ENCODE peak calls at places on chromosomes 7 and 10, in six cellular contexts. P is transverse colon, V is adrenal gland, A is HCT116, Y is A549, C is mesenchymal stem cell. W is an unnamed sample.
A peak's percentile ranks its signal among the peaks of the same experiment; 100 is the strongest.

GRCh38 chr10:23523251-23523650 is 84.4 kb downstream of the OTUD1 start:
- DNase-seq in C (no peak), A (no peak), Y (no peak), V (no peak), P (no peak), W (no peak)

GRCh38 chr10:110208614-110209398 is 1.4 kb downstream of the MXI1 start:
- DNase-seq in C (peak; percentile 67), A (no peak), P (peak; percentile 49), V (peak; percentile 62), Y (peak; percentile 52), W (no peak)

GRCh38 chr7:14691597-14692203 is 210.9 kb downstream of the DGKB start:
- DNase-seq in Y (peak; percentile 32), C (peak; percentile 40), V (peak; percentile 33), P (peak; percentile 41), A (peak; percentile 32), W (peak; percentile 2)

GRCh38 chr10:86684305-86684704 is 16.0 kb downstream of the LDB3 start:
- DNase-seq in A (no peak), Y (no peak), P (peak; percentile 29), V (no peak), C (peak; percentile 39), W (no peak)

GRCh38 chr7:101241015-101241363 is 3.4 kb upstream of the CLDN15 start:
- DNase-seq in P (no peak), V (no peak), C (no peak), Y (no peak), A (no peak), W (no peak)

GRCh38 chr7:103141753-103142404 is 7.0 kb downstream of the NAPEPLD start:
- DNase-seq in A (no peak), P (no peak), V (no peak), Y (no peak), C (no peak), W (no peak)

GRCh38 chr10:33897255-33897893 is 562.9 kb upstream of the NRP1 start:
- DNase-seq in V (no peak), Y (no peak), P (no peak), A (no peak), C (no peak), W (no peak)

GRCh38 chr7:117791877-117792780 is 81.1 kb downstream of the CTTNBP2 start:
- DNase-seq in Y (no peak), C (no peak), V (no peak), P (peak; percentile 13), A (no peak), W (no peak)

GRCh38 chr7:18086165-18087030 is 58.8 kb upstream of the PRPS1L1 start:
- DNase-seq in A (no peak), Y (peak; percentile 12), V (peak; percentile 20), P (peak; percentile 12), C (peak; percentile 16), W (no peak)

GRCh38 chr7:85010306-85010705 is 176.6 kb downstream of the SEMA3D start:
- DNase-seq in C (no peak), Y (no peak), P (no peak), A (no peak), V (no peak), W (no peak)

GRCh38 chr7:35185908-35186731 is 67.8 kb downstream of the TBX20 start:
- DNase-seq in P (no peak), C (peak; percentile 61), A (no peak), Y (peak; percentile 84), V (peak; percentile 35), W (no peak)

GRCh38 chr7:74606101-74606908 is 51.2 kb upstream of the GTF2I start:
- DNase-seq in C (no peak), V (peak; percentile 50), P (peak; percentile 65), Y (no peak), A (no peak), W (no peak)

GRCh38 chr10:21521910-21522533 is 3.5 kb downstream of the SKIDA1 start:
- DNase-seq in Y (no peak), C (no peak), V (no peak), A (no peak), P (no peak), W (no peak)
- H3K4me1 ChIP-seq in Y (peaks cover 41% of the 10 kb centered on the region), C (peaks cover 1% of the 10 kb centered on the region), V (peaks cover 9% of the 10 kb centered on the region), A (peaks cover 18% of the 10 kb centered on the region), P (peaks cover 64% of the 10 kb centered on the region), W (peaks cover 36% of the 10 kb centered on the region)

GRCh38 chr10:133160813-133161471 is 923 bp downstream of the KNDC1 start:
- DNase-seq in Y (no peak), P (no peak), V (no peak), C (no peak), A (no peak), W (no peak)
- H3K4me1 ChIP-seq in Y (peaks cover 15% of the 10 kb centered on the region), P (peaks cover 13% of the 10 kb centered on the region), V (peaks cover 37% of the 10 kb centered on the region), C (peaks cover 23% of the 10 kb centered on the region), A (peaks cover 5% of the 10 kb centered on the region), W (peaks cover 12% of the 10 kb centered on the region)

DNA sequence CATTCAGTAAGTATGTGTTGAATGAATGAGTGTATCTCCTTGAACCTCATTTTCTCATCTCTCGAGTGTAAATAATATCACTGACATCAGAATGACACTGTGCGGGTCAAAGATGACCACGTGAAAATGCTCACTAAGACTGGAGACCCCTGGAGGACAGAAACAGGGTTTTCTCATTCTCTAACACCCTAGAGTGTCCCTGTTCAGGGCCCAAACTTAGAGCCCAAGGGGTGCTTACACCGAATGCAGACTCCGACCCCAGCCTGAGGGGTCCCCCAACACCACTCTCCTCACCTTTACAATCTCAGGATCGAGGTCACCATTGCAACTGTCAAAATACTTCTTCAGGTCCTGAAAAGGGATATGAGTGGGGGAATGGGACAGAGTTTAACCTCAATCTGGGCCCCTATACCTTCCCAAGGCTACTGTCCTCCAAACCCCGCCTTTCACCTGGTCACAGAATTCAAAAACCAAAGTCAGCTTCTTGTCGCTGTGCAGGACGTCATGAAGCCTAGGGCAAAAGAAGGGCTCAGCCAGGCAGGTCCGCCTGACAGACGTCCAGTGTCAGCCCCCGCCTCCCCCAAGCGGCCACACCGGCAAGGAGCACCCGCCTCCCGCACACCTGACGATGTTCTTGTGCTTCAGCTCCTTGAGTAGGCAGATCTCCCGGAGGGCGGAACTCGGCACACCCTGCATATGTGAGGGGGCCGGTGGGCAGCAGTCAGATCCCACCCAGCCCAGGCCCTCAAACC is 1.2 kb downstream of the CDK5 start:
- DNase-seq in A (no peak), C (no peak), V (no peak), Y (no peak), P (no peak), W (no peak)
- H3K4me1 ChIP-seq in A (peaks cover 17% of the 10 kb centered on the region), C (peaks cover 29% of the 10 kb centered on the region), V (peaks cover 25% of the 10 kb centered on the region), Y (peaks cover 18% of the 10 kb centered on the region), P (peaks cover 35% of the 10 kb centered on the region), W (peaks cover 29% of the 10 kb centered on the region)

GRCh38 chr10:69461327-69462025 is 10.2 kb downstream of the TSPAN15 start:
- DNase-seq in C (no peak), Y (no peak), A (no peak), P (no peak), V (no peak), W (no peak)
- H3K4me1 ChIP-seq in C (peaks cover 11% of the 10 kb centered on the region), Y (peaks cover 70% of the 10 kb centered on the region), A (peaks cover 44% of the 10 kb centered on the region), P (peaks cover 90% of the 10 kb centered on the region), V (peaks cover 11% of the 10 kb centered on the region), W (peaks cover 29% of the 10 kb centered on the region)

GRCh38 chr10:28552775-28553174 is 19.9 kb downstream of the WAC start:
- DNase-seq in Y (no peak), V (no peak), P (no peak), A (no peak), C (no peak), W (no peak)

GRCh38 chr10:28556142-28556541 is 23.2 kb downstream of the WAC start:
- DNase-seq in V (no peak), P (no peak), Y (no peak), A (no peak), C (no peak), W (no peak)

GRCh38 chr10:28555358-28555757 is 22.4 kb downstream of the WAC start:
- DNase-seq in V (no peak), P (no peak), Y (no peak), C (no peak), A (no peak), W (no peak)

GRCh38 chr10:28554952-28555351 is 22.0 kb downstream of the WAC start:
- DNase-seq in A (no peak), P (no peak), C (no peak), V (no peak), Y (no peak), W (no peak)

GRCh38 chr10:28553963-28554362 is 21.0 kb downstream of the WAC start:
- DNase-seq in V (no peak), Y (no peak), P (no peak), C (no peak), A (no peak), W (no peak)
- H3K4me1 ChIP-seq in V (peaks cover 12% of the 10 kb centered on the region), Y (peaks cover 43% of the 10 kb centered on the region), P (peaks cover 97% of the 10 kb centered on the region), C (peaks cover 6% of the 10 kb centered on the region), A (peaks cover 4% of the 10 kb centered on the region), W (peaks cover 17% of the 10 kb centered on the region)

DNA sequence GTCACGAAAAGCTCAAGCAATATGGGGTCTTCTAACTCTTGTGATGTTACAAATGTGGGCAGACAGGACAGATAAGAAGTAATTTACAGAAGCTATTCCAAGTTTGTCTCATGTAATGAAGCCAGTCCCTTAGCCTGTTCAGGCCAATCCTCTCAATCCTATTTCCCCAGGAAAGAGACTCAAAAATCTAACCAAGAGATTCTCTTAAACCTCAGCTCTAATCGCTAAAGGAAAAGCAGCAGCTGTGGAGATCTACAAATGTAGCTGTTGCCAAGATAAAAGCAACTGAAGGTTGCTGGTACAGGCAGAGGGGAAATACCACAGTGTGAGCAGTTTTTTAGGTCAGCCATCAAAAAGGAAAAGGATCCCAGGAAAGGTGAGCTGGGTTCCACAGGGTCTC is 39.3 kb downstream of the ANK3 start:
- DNase-seq in C (peak; percentile 53), Y (no peak), A (no peak), V (no peak), P (no peak), W (no peak)
- H3K4me1 ChIP-seq in C (peaks cover 5% of the 10 kb centered on the region), Y (peaks cover 8% of the 10 kb centered on the region), A (no peaks in the 10 kb centered on the region), V (no peaks in the 10 kb centered on the region), P (peaks cover 13% of the 10 kb centered on the region), W (no peaks in the 10 kb centered on the region)

DNA sequence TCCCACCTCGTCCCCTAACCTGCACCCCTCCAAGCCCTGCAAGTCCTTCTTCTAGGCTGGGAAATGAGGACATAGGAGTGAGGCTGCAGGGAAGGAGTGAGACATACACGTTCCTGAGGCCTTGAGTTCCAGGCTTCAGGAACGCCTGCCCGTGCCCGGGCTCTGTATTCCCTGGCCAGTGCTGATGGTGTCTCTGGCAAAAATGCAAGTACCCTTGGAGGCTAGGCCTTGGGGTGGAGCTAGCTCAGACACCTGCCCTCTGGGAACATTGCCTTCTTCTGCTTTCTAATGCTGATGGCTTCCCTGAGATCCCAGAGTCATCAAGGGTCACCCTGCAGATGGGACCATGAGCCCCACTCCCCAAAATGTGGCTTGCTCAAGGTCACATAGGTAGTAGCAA is 76.0 kb downstream of the GRK5 start:
- DNase-seq in P (no peak), A (no peak), V (peak; percentile 54), C (no peak), Y (no peak), W (no peak)
- H3K4me1 ChIP-seq in P (peaks cover 47% of the 10 kb centered on the region), A (peaks cover 15% of the 10 kb centered on the region), V (peaks cover 31% of the 10 kb centered on the region), C (peaks cover 34% of the 10 kb centered on the region), Y (peaks cover 13% of the 10 kb centered on the region), W (peaks cover 34% of the 10 kb centered on the region)

W was measured in effector memory CD4-positive, alpha-beta T cell.